ENCODE peak calls at places on chromosome 9, in six cellular contexts. H is K562, A is HepG2, G is H1, Z is SK-N-SH, O is GM12878. W is an unnamed sample.
A peak's percentile ranks its signal among the peaks of the same experiment; 100 is the strongest.

GRCh38 chr9:90546200-90546599 is 96.4 kb downstream of the DIRAS2 start:
- DNase-seq in H (no peak), A (peak; percentile 22), O (no peak), G (no peak), Z (peak; percentile 62), W (peak; percentile 6)

GRCh38 chr9:82682431-82682830 is 380.5 kb downstream of the RASEF start:
- DNase-seq in Z (no peak), G (no peak), O (no peak), H (no peak), A (no peak), W (no peak)

GRCh38 chr9:104485014-104485413 is 19.0 kb upstream of the OR13F1 start:
- DNase-seq in Z (no peak), G (no peak), H (no peak), A (no peak), O (no peak), W (no peak)

GRCh38 chr9:76292246-76292645 is 102.0 kb downstream of the RFK start:
- DNase-seq in Z (no peak), A (no peak), G (no peak), O (no peak), H (no peak), W (no peak)

GRCh38 chr9:99411068-99411467 is 189.0 kb downstream of the SEC61B start:
- DNase-seq in A (no peak), O (no peak), G (no peak), Z (no peak), H (no peak), W (no peak)

GRCh38 chr9:135718616-135719015 is 16.6 kb downstream of the KCNT1 start:
- DNase-seq in O (no peak), A (peak; percentile 40), Z (no peak), G (no peak), H (no peak), W (no peak)

GRCh38 chr9:134173127-134174072 is 9.0 kb upstream of the RNU6ATAC start:
- DNase-seq in H (no peak), A (no peak), O (no peak), Z (no peak), G (no peak), W (no peak)

GRCh38 chr9:98615633-98616032 is 93.1 kb downstream of the GABBR2 start:
- DNase-seq in G (no peak), A (no peak), O (no peak), Z (no peak), H (no peak), W (no peak)

GRCh38 chr9:20197976-20198685 is 409.3 kb upstream of the SLC24A2 start:
- DNase-seq in O (no peak), H (no peak), Z (peak; percentile 10), G (no peak), A (no peak), W (no peak)

GRCh38 chr9:98639133-98639532 is 69.6 kb downstream of the GABBR2 start:
- DNase-seq in H (no peak), G (no peak), Z (no peak), O (no peak), A (no peak), W (no peak)

DNA sequence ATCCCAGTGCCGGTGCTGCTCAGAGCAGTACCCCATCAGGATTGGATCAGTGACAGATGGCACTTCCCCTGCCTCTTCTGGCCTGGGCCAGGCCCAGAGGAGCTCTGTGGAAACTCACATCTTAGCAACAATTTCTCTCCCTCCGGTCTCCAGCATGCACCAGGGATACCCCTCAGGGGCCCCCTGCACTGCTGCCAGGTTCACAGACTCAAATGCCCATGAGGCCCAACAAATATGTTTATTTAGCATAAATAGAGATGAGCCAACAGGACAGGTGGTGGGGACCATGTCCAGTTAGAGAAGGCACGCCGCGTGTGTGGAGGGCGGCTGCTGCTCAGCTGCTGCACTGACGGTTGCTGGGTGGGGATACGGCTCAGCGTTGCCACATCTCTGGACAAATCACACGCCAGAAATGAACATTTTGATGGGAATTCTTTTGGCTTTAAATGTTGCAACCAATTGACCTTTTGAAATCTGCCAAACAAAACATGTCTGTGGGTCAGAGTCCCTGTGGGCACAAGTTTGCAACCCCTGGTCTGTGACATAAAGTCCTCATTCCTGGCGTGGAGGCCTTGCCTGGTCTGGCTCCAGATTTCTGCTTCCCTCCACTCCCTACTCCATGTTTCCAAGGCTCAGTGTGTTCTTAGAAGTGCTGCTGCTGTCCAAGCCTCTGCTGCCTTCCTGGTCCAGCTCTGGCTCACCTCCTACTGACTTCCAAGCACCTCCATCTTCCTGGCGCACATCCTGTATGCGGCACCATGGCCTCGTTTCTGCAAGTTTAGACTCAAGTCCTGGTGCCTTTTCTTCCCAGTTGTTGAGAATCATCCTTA is 88.9 kb downstream of the AMBP start:
- DNase-seq in Z (no peak), A (no peak), H (no peak), O (no peak), G (no peak), W (no peak)
- TF ChIP-seq POLR2AphosphoS5 in Z (no peak), A (no peak), H (no peak), O (no peak), G (no peak), W (no peak)

DNA sequence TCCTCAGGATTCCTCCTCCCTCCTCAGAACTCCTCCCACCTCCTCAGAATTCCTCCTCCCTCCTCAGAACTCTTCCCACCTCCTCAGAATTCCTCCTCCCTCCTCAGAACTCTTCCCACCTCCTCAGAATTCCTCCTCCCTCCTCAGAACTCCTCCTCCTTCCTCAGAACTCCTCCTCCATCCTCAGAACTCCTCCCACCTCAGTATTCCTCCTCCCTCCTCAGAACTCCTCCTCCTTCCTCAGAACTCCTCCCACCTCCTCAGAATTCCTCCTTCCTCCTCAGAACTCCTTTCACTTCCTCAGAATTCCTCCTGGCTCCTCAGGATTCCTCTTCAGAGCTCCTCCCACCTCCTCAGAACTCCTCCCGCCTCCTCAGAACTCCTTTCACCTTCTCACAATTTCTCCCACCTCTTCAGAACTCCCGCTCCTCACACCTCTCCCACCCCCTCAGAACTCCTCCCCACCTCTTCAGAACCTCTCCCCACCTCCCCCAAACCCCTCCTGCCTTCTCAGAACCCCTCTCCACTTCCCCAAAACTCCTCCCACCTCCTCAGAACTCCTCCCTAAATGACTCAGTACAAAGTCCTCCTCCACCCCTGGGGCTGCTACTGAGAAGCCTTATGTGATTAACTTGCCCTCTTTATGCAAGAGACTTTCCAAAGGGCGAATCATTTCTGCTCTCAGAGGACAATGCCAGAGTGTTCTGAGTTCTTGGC is 23.2 kb downstream of the SLC46A2 start:
- DNase-seq in G (no peak), H (peak; percentile 88), A (peak; percentile 45), Z (no peak), O (no peak), W (no peak)
- TF ChIP-seq GABPA in G (no peak), H (no peak), A (no peak), Z (no peak), O (no peak), W (no peak)

DNA sequence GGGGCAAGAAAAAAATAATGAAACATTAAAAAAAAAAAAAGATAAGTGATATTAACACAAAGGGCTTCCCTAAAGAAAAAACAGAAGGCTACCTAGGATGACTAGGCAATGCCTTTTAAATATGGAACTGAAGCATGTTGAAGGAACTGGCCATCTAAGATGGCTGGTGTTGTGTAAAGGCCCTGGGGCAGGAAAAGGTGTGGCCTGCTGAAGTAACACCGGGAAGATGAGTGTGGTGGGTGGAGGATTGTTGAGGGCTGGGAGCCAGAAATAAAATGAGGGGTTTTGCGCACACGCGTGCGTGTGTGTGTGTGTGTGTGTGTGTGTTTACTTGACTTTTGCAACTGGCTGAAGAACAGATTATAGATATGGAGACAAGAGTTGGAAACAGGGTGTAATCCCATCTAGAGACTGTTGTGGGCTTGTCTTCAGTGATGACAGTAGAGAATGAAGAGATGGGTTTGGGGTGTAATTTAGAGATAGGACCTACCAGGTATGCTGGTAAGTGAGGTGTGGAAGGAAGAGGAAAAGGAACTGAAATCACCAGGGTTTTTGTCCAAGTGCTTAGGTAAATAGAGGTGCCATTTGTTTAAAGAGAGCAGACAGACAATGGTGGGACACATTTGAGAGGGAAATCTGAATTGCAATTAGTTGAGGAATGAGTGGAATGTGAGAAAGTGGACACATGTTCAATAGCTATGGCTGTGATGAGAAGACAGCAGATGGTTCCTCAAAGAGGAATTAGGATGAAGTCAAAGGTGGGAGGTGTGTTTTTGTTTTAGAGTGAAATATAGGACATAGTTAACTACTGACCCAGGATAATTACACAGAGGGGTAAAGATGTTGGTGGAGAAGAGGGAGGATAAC is 33.9 kb downstream of the RAD23B start:
- DNase-seq in O (no peak), Z (no peak), H (no peak), A (peak; percentile 43), G (no peak), W (peak; percentile 42)
- H3K4me3 ChIP-seq in O (no peak overlapping the region), Z (no peak overlapping the region), H (no peak overlapping the region), A (no peak overlapping the region), G (no peak overlapping the region), W (no peak overlapping the region)

DNA sequence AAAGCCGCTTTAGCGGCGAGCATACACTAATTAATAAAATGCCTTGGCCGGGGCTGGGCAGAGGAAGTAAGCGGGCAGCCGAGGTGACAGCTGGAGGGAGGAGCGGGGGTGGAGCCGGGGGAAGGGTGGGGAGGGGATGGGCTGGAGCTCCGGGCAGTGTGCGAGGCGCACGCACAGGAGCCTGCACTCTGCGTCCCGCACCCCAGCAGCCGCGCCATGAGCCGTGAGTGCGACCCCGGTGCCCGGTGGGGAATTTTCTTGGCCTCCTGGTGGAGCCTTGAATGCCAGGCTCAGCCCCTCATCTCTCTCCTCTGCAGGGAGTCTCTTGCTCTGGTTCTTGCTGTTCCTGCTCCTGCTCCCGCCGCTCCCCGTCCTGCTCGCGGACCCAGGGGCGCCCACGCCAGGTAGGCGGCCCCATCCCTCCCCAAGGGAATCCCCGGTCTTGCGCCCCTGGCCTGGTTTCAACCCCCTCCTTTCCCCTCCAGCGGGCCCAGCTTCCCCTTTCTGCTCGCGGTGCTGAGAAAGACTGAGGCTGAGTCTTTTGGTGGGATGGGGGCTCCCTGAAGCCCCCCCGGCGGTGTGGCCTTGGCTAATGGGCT is at the start of gene PTGS1:
- DNase-seq in A (no peak), Z (peak; percentile 79), O (no peak), H (peak; percentile 75), G (no peak), W (no peak)
- TF ChIP-seq POLR2AphosphoS5 in A (no peak), Z (no peak), O (no peak), H (no peak), G (no peak), W (no peak)

DNA sequence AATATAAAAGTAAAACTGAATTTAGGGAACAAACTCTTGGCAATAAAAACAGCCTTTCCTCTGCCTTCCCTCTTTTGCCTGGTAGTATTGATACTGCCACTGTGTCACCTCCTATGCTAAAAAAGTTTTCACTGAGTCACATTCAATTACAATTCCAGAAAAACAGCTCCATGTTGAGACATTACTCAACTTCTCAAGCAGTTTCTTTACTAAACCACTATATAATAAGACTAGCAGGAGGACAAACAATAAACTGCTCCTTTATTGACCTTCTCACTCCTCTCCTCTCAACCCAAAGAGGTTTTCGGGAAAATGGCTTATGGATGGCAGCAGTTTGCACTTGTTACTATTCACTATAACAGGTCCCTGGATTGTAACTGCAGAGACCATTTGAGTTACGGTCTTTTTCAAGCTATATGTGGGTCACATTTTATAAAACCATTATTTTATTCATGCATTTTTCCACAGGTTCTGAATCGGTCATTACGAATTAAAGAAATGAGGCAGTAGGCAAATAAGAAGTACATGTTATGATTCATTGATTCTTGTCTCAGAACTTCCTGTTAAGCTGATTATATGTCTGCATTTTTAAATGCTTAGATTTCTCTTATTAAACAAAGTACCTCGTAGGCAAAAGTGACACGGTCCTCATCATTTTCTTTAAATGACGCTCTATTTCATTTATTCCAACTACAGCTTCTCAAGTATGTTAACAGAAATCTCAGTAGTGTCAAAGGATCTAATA is 2.1 kb downstream of the ZDHHC21 start:
- DNase-seq in G (no peak), Z (no peak), H (no peak), O (no peak), A (no peak), W (no peak)
- TF ChIP-seq GABPA in G (no peak), Z (no peak), H (no peak), O (no peak), A (no peak), W (no peak)

DNA sequence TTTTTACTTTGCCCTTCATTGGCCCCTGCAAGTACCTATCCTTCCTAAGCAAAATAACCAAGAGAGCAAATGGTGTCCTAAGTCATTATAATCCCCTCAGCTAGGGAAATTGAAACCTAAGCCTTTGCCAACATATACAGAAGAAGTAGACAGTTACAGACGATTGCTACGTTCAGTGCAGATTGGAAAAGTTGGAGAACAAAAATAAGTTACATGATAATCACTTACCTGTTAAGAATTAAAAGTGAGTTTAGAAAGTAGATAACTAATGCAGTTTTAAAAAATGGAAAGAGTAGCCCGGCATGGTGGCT is 244.8 kb downstream of the MPDZ start:
- DNase-seq in G (no peak), Z (no peak), A (no peak), H (no peak), O (no peak), W (no peak)
- H3K4me3 ChIP-seq in G (no peak overlapping the region), Z (peak overlapping the region; percentile 24), A (no peak overlapping the region), H (no peak overlapping the region), O (no peak overlapping the region), W (no peak overlapping the region)